ENCODE peak calls at places on chromosomes 6 and 20, in six cellular contexts. G is bronchial epithelial cell, M is AG04449, S is astrocyte of the cerebellum, P is OCI-LY7, C is fibroblast of mammary gland. Y is an unnamed sample.
A peak's percentile ranks its signal among the peaks of the same experiment; 100 is the strongest.

GRCh38 chr20:23624307-23624706 is 13.4 kb downstream of the CST3 start:
- DNase-seq in G (no peak), C (peak; percentile 90), M (no peak), P (no peak), S (no peak), Y (no peak)

GRCh38 chr6:13187692-13188091 is 140.6 kb downstream of the TBC1D7 start:
- DNase-seq in G (no peak), S (no peak), M (no peak), C (no peak), P (no peak), Y (no peak)

GRCh38 chr6:50720623-50721022 is 7.3 kb downstream of the TFAP2D start:
- DNase-seq in C (peak; percentile 4), P (no peak), G (peak; percentile 23), S (no peak), M (no peak), Y (peak; percentile 4)

GRCh38 chr6:36829919-36830544 is 9.2 kb downstream of the CPNE5 start:
- DNase-seq in M (no peak), P (no peak), C (peak; percentile 52), S (peak; percentile 80), G (no peak), Y (peak; percentile 74)

GRCh38 chr6:38502423-38502822 is 137.3 kb downstream of the BTBD9 start:
- DNase-seq in P (no peak), S (no peak), G (no peak), C (no peak), M (no peak), Y (no peak)

GRCh38 chr20:36097331-36097730 is 57.2 kb upstream of the EPB41L1 start:
- DNase-seq in P (no peak), M (peak; percentile 44), S (peak; percentile 27), G (no peak), C (peak; percentile 22), Y (no peak)

GRCh38 chr6:136609878-136610706 is 59.9 kb upstream of the MAP7 start:
- DNase-seq in G (peak; percentile 100), M (peak; percentile 97), S (peak; percentile 98), P (no peak), C (peak; percentile 99), Y (peak; percentile 98)

GRCh38 chr6:120852293-120852849 is 481.9 kb downstream of the TBC1D32 start:
- DNase-seq in C (no peak), S (no peak), G (no peak), M (no peak), P (no peak), Y (no peak)

GRCh38 chr6:90494067-90494773 is 92.7 kb downstream of the MAP3K7 start:
- DNase-seq in M (no peak), P (no peak), G (no peak), S (peak; percentile 67), C (no peak), Y (no peak)

GRCh38 chr6:89581669-89582068 is 56.9 kb downstream of the LYRM2 start:
- DNase-seq in S (no peak), C (no peak), P (no peak), G (no peak), M (no peak), Y (no peak)

GRCh38 chr6:110744991-110745390 is 70.3 kb downstream of the CDK19 start:
- DNase-seq in G (no peak), S (no peak), P (no peak), M (no peak), C (no peak), Y (no peak)

GRCh38 chr6:36444470-36444869 is 1.7 kb downstream of the KCTD20 start:
- DNase-seq in P (no peak), C (peak; percentile 81), S (peak; percentile 67), G (peak; percentile 75), M (no peak), Y (peak; percentile 60)

GRCh38 chr20:14688045-14688444 is 350.6 kb upstream of the FLRT3 start:
- DNase-seq in P (no peak), S (no peak), M (no peak), C (no peak), G (no peak), Y (no peak)

GRCh38 chr20:57265649-57266250 is 691 bp downstream of the BMP7 start:
- DNase-seq in S (no peak), C (peak; percentile 2), P (peak; percentile 58), G (no peak), M (no peak), Y (no peak)

GRCh38 chr6:91580635-91581034 is 993.8 kb upstream of the MAP3K7 start:
- DNase-seq in P (no peak), M (no peak), C (no peak), S (no peak), G (peak; percentile 24), Y (no peak)

GRCh38 chr6:143362192-143362558 is 88.3 kb downstream of the ADAT2 start:
- DNase-seq in S (no peak), C (no peak), P (no peak), G (no peak), M (no peak), Y (no peak)

GRCh38 chr20:46757754-46758678 is 48.6 kb downstream of the SLC2A10 start:
- DNase-seq in M (no peak), S (peak; percentile 34), G (peak; percentile 46), C (peak; percentile 58), P (peak; percentile 82), Y (no peak)

GRCh38 chr6:35238843-35239289 is 20.7 kb upstream of the ZNF76 start:
- DNase-seq in G (no peak), S (no peak), C (no peak), P (no peak), M (no peak), Y (no peak)

GRCh38 chr6:73041051-73041450 is 184.2 kb downstream of the KHDC1L start:
- DNase-seq in C (no peak), M (no peak), G (no peak), S (no peak), P (no peak), Y (no peak)

GRCh38 chr20:37390503-37390890 is 44.6 kb downstream of the SRC start:
- DNase-seq in M (no peak), G (no peak), S (no peak), P (no peak), C (no peak), Y (no peak)

DNA sequence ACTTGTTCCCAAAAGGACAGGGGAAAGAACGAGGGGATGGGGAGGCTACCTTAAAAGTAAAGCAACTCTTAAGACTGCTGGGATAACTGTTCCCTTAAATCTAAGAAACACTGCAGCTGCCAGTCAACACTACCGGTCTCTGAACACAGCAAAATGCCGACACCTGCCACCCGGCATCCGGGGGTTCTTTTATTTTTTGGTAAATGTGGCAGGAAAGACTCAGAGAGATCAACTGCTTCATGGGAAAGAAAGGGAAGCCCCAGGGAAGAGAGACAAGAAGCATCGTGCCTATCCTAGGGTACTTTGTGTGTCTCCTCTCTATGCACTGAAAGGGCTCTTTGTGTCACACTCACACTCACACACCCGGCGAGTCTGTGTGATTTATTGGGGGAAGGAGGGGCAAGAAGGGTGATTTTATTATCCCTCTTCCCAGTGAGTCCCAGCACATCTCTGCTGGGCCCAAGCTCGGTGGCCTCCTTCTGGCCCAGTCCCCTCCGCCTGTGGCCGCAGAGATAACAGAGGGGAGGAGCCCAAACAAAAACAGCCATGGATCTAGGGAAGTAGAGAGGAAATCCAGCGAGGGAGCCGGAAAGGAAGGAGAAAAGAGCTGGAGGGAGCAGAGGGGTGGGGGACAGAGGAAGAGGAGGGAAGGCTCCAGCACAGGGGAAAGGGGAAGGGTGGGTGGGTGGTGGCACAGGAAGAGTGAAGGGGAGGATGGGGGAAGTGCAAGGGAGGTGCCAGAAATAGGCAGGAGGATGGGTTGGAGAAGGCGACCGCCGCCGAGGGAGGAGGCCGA is 1.3 kb downstream of the FYN start:
- DNase-seq in S (no peak), P (peak; percentile 46), C (peak; percentile 31), M (no peak), G (no peak), Y (no peak)
- H3K4me3 ChIP-seq in S (peak overlapping the region; percentile 64), P (peak overlapping the region; percentile 79), C (peak overlapping the region; percentile 69), M (peak overlapping the region; percentile 83), G (peak overlapping the region; percentile 57), Y (peak overlapping the region; percentile 85)

DNA sequence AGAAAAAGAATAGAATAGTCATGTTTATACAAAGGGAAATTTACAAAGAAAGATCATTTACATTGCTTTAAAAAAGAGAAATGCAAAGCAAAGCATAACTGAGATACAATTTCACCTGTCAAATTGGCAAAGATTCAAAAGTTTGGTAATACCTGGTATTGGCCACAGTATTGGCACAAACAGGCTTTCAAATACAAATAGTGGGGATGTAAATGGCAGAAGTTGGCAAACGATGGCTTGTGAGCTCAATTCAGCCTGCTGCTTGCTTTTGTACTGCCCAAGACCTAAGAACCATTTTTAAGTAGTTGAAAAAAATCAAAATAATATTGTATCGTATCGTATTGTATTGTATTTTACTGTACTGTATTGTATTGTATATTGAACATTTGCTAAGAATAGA is 194.5 kb upstream of the JAG1 start:
- DNase-seq in G (no peak), S (no peak), P (no peak), C (no peak), M (no peak), Y (no peak)
- TF ChIP-seq CTCF in G (no peak), S (no peak), P (no peak), C (no peak), M (no peak), Y (no peak)

GRCh38 chr20:20083796-20084195 is 31.5 kb downstream of the CFAP61 start:
- DNase-seq in G (peak; percentile 51), M (no peak), S (peak; percentile 8), C (peak; percentile 34), P (peak; percentile 48), Y (no peak)

GRCh38 chr20:20085071-20085470 is 32.7 kb downstream of the CFAP61 start:
- DNase-seq in P (no peak), S (no peak), G (no peak), M (no peak), C (peak; percentile 16), Y (no peak)

GRCh38 chr20:20085812-20086211 is 33.5 kb downstream of the CFAP61 start:
- DNase-seq in G (peak; percentile 80), C (peak; percentile 34), M (no peak), S (no peak), P (no peak), Y (no peak)

GRCh38 chr20:20089018-20089417 is 36.7 kb downstream of the CFAP61 start:
- DNase-seq in P (no peak), G (no peak), S (no peak), C (no peak), M (no peak), Y (no peak)

DNA sequence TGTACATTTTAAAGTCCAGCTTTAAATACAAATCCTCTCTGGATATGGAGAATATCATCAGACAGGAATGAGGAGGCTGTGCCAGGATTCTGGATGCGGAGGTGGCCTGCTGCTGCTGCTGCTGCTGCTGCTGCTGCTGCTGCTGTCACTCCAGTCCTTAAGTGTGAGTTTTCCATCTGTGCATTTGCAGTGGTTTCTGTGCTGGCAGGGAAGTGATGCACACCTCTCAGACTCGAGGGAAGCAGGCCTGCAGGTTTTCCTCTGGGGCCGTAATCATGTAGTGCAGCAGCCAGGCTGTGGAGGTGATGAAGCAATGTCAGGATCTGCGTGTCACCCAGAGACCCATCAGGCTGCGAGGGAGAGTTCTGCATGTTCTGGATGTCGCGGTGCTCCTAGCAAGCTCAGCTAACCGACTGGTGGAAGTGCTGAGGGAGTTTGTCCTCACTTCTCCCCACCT is 32.0 kb downstream of the CFAP61 start:
- DNase-seq in G (no peak), M (no peak), S (no peak), C (no peak), P (no peak), Y (no peak)
- H3K4me3 ChIP-seq in G (no peak overlapping the region), M (no peak overlapping the region), S (no peak overlapping the region), C (no peak overlapping the region), P (no peak overlapping the region), Y (no peak overlapping the region)

DNA sequence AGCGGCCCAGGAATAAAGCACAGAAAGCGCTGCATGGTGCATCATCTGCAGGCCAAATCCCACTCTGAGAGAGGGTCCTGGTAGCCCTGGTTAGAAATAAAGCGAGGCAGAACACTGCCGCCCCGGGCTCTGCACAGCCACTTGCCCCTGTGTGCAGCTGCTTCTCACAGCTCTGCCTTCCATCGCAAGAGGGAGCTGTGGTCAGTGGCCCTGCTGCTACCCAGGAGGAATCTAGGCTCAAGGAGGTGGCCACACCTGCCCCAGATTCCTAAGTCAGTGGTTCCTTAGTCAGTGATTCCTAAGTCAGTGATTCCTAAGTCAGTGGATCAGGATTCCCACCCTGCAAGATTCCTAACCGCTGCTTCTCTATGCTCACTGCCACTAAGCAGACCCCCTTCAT is 8.8 kb downstream of the CDH4 start:
- DNase-seq in M (no peak), G (peak; percentile 10), S (no peak), C (no peak), P (no peak), Y (no peak)
- TF ChIP-seq CTCF in M (peak; percentile 17), G (peak; percentile 38), S (peak; percentile 30), C (no peak), P (no peak), Y (peak; percentile 40)